ENCODE peak calls at places on chromosomes 2 and 18, in four cellular contexts. One of them, this sample, is unnamed.

GRCh38 chr2:71783215-71783614 is 329.9 kb downstream of the DYSF start:
- DNase-seq in OCI-LY7: no peak
- DNase-seq in left ventricle myocardium inferior: no peak
- DNase-seq in epithelial cell of proximal tubule: no peak
- DNase-seq in this sample: peak; percentile 16

GRCh38 chr2:21002814-21003192 is 41.1 kb downstream of the APOB start:
- DNase-seq in OCI-LY7: no peak
- DNase-seq in left ventricle myocardium inferior: no peak
- DNase-seq in epithelial cell of proximal tubule: no peak
- DNase-seq in this sample: no peak

GRCh38 chr2:120660056-120660694 is 75.5 kb upstream of the GLI2 start:
- DNase-seq in OCI-LY7: no peak
- DNase-seq in left ventricle myocardium inferior: no peak
- DNase-seq in epithelial cell of proximal tubule: no peak
- DNase-seq in this sample: no peak

GRCh38 chr18:73986711-73987110 is 160.9 kb downstream of the FBXO15 start:
- DNase-seq in OCI-LY7: no peak
- DNase-seq in left ventricle myocardium inferior: no peak
- DNase-seq in epithelial cell of proximal tubule: no peak
- DNase-seq in this sample: no peak

GRCh38 chr2:55236992-55237543 is 4.6 kb downstream of the RPS27A start:
- DNase-seq in OCI-LY7: no peak
- DNase-seq in left ventricle myocardium inferior: no peak
- DNase-seq in epithelial cell of proximal tubule: no peak
- DNase-seq in this sample: no peak

GRCh38 chr2:157223624-157224205 is 33.8 kb upstream of the GALNT5 start:
- DNase-seq in OCI-LY7: no peak
- DNase-seq in left ventricle myocardium inferior: no peak
- DNase-seq in epithelial cell of proximal tubule: no peak
- DNase-seq in this sample: no peak

GRCh38 chr2:241950878-241951331 is 81.4 kb downstream of the RTP5 start:
- DNase-seq in OCI-LY7: peak; percentile 61
- DNase-seq in left ventricle myocardium inferior: peak; percentile 72
- DNase-seq in epithelial cell of proximal tubule: no peak
- DNase-seq in this sample: peak; percentile 4

GRCh38 chr2:63425606-63426005 is 162.7 kb downstream of the WDPCP start:
- DNase-seq in OCI-LY7: no peak
- DNase-seq in left ventricle myocardium inferior: no peak
- DNase-seq in epithelial cell of proximal tubule: no peak
- DNase-seq in this sample: no peak

GRCh38 chr2:12950957-12951656 is 234.4 kb downstream of the TRIB2 start:
- DNase-seq in OCI-LY7: no peak
- DNase-seq in left ventricle myocardium inferior: no peak
- DNase-seq in epithelial cell of proximal tubule: no peak
- DNase-seq in this sample: peak; percentile 28

GRCh38 chr2:64808092-64808491 is 154.4 kb upstream of the SERTAD2 start:
- DNase-seq in OCI-LY7: no peak
- DNase-seq in left ventricle myocardium inferior: no peak
- DNase-seq in epithelial cell of proximal tubule: no peak
- DNase-seq in this sample: no peak

GRCh38 chr18:32552421-32553030 is 81.8 kb upstream of the GAREM1 start:
- DNase-seq in OCI-LY7: peak; percentile 62
- DNase-seq in left ventricle myocardium inferior: no peak
- DNase-seq in epithelial cell of proximal tubule: no peak
- DNase-seq in this sample: no peak

DNA sequence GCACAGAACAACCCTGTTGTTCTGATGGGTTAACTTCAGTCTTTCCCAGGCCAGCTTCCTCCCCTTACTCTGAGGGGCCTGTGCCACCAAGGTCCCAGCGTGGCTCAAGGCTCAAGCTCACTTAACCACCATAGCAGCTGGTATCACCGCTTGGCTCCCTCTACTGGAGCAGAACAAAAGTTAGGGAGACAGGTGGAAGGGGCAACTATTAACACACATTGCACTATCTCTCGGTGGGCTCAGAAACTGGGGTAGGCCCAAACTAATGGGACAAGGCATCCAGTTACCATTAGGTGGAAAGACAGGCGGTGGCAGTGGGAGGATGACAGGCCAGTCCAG is 88.7 kb upstream of the ATL2 start:
- DNase-seq in OCI-LY7: peak; percentile 88
- DNase-seq in left ventricle myocardium inferior: no peak
- DNase-seq in epithelial cell of proximal tubule: no peak
- DNase-seq in this sample: no peak
- TF ChIP-seq CTCF in OCI-LY7: peak; percentile 90
- TF ChIP-seq CTCF in left ventricle myocardium inferior: peak; percentile 56
- TF ChIP-seq CTCF in epithelial cell of proximal tubule: peak; percentile 61
- TF ChIP-seq CTCF in this sample: peak; percentile 63

GRCh38 chr2:138499684-138500083 is 1.9 kb upstream of the SPOPL start:
- DNase-seq in OCI-LY7: no peak
- DNase-seq in left ventricle myocardium inferior: no peak
- DNase-seq in epithelial cell of proximal tubule: no peak
- DNase-seq in this sample: no peak

GRCh38 chr2:138503087-138503442 is 1.5 kb downstream of the SPOPL start:
- DNase-seq in OCI-LY7: peak; percentile 43
- DNase-seq in left ventricle myocardium inferior: no peak
- DNase-seq in epithelial cell of proximal tubule: no peak
- DNase-seq in this sample: no peak

GRCh38 chr2:138500592-138501426 is 761 bp upstream of the SPOPL start:
- DNase-seq in OCI-LY7: no peak
- DNase-seq in left ventricle myocardium inferior: no peak
- DNase-seq in epithelial cell of proximal tubule: no peak
- DNase-seq in this sample: no peak

GRCh38 chr2:138502253-138503086 is 900 bp downstream of the SPOPL start:
- DNase-seq in OCI-LY7: peak; percentile 27
- DNase-seq in left ventricle myocardium inferior: no peak
- DNase-seq in epithelial cell of proximal tubule: no peak
- DNase-seq in this sample: no peak

DNA sequence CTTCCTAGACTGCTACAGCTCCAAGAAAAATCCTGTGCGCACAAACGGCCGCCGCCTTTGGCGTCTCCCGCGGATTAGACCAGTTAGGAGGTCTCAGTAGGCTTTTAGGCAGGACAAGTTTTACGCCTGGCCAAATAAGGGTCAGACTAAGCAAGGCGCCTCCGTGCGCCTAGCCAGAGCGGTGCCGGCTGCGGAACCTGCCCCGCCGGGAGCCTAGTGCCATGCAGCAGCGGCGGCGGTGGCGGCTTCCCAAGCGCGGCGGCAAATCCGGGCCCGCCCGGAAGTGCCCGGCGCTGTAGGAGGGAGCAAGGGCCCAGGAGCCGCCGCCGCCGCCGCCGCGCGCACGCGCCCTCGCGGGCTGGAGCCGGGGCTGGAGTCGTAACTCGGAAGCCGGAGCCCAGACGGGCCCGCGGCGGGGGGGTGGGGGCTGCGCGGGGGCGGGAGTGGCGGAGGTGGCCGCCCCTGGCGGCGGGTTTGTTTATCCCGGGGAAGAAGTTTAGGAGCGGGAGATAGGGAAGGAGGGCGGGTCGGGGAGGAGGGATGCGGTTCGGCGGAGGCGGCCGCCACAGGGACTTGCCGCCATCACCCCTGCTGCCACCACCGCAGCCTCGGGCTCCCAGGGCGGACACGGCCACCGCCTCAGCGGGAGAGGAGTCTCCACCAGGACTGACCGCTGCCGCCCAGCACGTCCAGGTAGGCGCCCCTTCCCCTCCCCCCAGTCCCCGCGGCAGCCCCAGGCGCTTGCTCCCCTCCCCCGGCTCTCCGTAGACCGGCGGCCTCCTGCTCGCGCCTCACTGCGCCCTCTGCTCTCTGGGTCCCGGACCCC is at the start of gene SPOPL:
- DNase-seq in OCI-LY7: peak; percentile 85
- DNase-seq in left ventricle myocardium inferior: peak; percentile 95
- DNase-seq in epithelial cell of proximal tubule: no peak
- DNase-seq in this sample: peak; percentile 26
- TF ChIP-seq CTCF in OCI-LY7: no peak
- TF ChIP-seq CTCF in left ventricle myocardium inferior: peak; percentile 61
- TF ChIP-seq CTCF in epithelial cell of proximal tubule: peak; percentile 7
- TF ChIP-seq CTCF in this sample: peak; percentile 1

GRCh38 chr2:62215306-62216064 is 19.6 kb downstream of the B3GNT2 start:
- DNase-seq in OCI-LY7: no peak
- DNase-seq in left ventricle myocardium inferior: no peak
- DNase-seq in epithelial cell of proximal tubule: no peak
- DNase-seq in this sample: no peak
- TF ChIP-seq CTCF in OCI-LY7: no peak
- TF ChIP-seq CTCF in left ventricle myocardium inferior: no peak
- TF ChIP-seq CTCF in epithelial cell of proximal tubule: peak; percentile 11
- TF ChIP-seq CTCF in this sample: no peak

GRCh38 chr2:25897500-25897899 is 19.2 kb upstream of the ASXL2 start:
- DNase-seq in OCI-LY7: no peak
- DNase-seq in left ventricle myocardium inferior: no peak
- DNase-seq in epithelial cell of proximal tubule: no peak
- DNase-seq in this sample: no peak
- TF ChIP-seq CTCF in OCI-LY7: no peak
- TF ChIP-seq CTCF in left ventricle myocardium inferior: no peak
- TF ChIP-seq CTCF in epithelial cell of proximal tubule: no peak
- TF ChIP-seq CTCF in this sample: no peak

GRCh38 chr2:218216674-218217365 is at the start of gene ARPC2:
- DNase-seq in OCI-LY7: peak; percentile 97
- DNase-seq in left ventricle myocardium inferior: peak; percentile 96
- DNase-seq in epithelial cell of proximal tubule: peak; percentile 40
- DNase-seq in this sample: peak; percentile 74
- TF ChIP-seq CTCF in OCI-LY7: no peak
- TF ChIP-seq CTCF in left ventricle myocardium inferior: peak; percentile 49
- TF ChIP-seq CTCF in epithelial cell of proximal tubule: no peak
- TF ChIP-seq CTCF in this sample: no peak

This sample was measured in kidney epithelial cell.